ENCODE peak calls at places on chromosomes 4 and X, in nine cellular contexts. F is HCT116, J is stomach, E is adrenal gland, V is H1, B is breast epithelium, P is Peyer's patch, R is endothelial cell of umbilical vein, I is right lobe of liver. H is an unnamed sample.

GRCh38 chr4:79209822-79210635 is 115.8 kb downstream of the NAA11 start:
- DNase-seq in F (no peak), J (no peak), E (no peak), V (no peak), B (no peak), P (peak; percentile 50), R (peak; percentile 74), I (peak; percentile 48), H (no peak)

GRCh38 chrX:123581586-123581985 is 151.3 kb downstream of the THOC2 start:
- DNase-seq in F (no peak), J (no peak), E (no peak), V (no peak), B (no peak), P (no peak), R (no peak), I (no peak), H (no peak)

GRCh38 chr4:53012738-53013137 is 150.6 kb downstream of the RASL11B start:
- DNase-seq in F (no peak), J (no peak), E (no peak), V (no peak), B (no peak), P (no peak), R (peak; percentile 67), I (no peak), H (no peak)

GRCh38 chrX:68571292-68572256 is 72.7 kb downstream of the YIPF6 start:
- DNase-seq in F (peak; percentile 45), J (no peak), E (no peak), V (no peak), B (no peak), P (no peak), R (no peak), I (no peak), H (no peak)

GRCh38 chrX:107968623-107969022 is 13.5 kb downstream of the TEX13B start:
- DNase-seq in F (no peak), J (no peak), E (no peak), V (no peak), B (no peak), P (no peak), R (no peak), I (no peak), H (no peak)

GRCh38 chrX:115233497-115234219 is at the start of gene LRCH2:
- DNase-seq in F (no peak), J (no peak), E (peak; percentile 52), V (peak; percentile 55), B (no peak), P (peak; percentile 25), R (peak; percentile 47), I (no peak), H (no peak)

GRCh38 chr4:87839309-87839946 is 6.7 kb downstream of the MEPE start:
- DNase-seq in F (no peak), J (no peak), E (peak; percentile 71), V (no peak), B (peak; percentile 24), P (no peak), R (peak; percentile 38), I (no peak), H (peak; percentile 45)

GRCh38 chr4:184854673-184855072 is 28.9 kb upstream of the ACSL1 start:
- DNase-seq in F (no peak), J (no peak), E (peak; percentile 61), V (no peak), B (no peak), P (no peak), R (no peak), I (no peak), H (no peak)

GRCh38 chr4:82524570-82525152 is 37.1 kb downstream of the TMEM150C start:
- DNase-seq in F (no peak), J (no peak), E (no peak), V (no peak), B (no peak), P (no peak), R (no peak), I (no peak), H (no peak)

GRCh38 chr4:84995386-84995785 is 28.9 kb upstream of the WDFY3 start:
- DNase-seq in F (no peak), J (no peak), E (no peak), V (no peak), B (no peak), P (no peak), R (no peak), I (no peak), H (no peak)

GRCh38 chrX:118770133-118770760 is 42.8 kb downstream of the IL13RA1 start:
- DNase-seq in F (no peak), J (no peak), E (no peak), V (no peak), B (no peak), P (no peak), R (no peak), I (no peak), H (no peak)

GRCh38 chrX:94576367-94577004 is 902.5 kb downstream of the FAM133A start:
- DNase-seq in F (no peak), J (no peak), E (no peak), V (no peak), B (no peak), P (no peak), R (no peak), I (no peak), H (no peak)

DNA sequence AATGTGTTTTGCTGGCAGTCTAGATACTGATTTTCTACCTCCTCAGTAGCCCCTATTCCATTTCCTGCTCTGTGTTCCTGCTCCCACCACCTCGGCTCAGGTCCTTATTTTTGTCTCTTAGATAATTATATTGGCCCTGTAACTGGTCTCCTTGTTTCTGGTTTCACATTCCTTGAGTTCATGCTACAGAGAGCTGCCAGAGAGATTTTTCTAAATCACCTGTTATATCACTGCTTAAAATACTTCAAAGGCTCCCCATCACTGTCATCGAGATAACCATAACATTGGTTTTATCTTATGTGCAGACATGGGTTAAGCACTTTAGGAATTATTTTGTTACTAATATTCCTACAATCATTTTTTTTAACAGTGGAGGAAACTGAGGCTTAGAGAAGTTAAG is 9.6 kb downstream of the SYNPO2 start:
- DNase-seq in F (no peak), J (no peak), E (no peak), V (no peak), B (no peak), P (no peak), R (no peak), I (no peak), H (no peak)
- H3K27ac ChIP-seq in F (no peak overlapping the region), J (peak overlapping the region; percentile 57), E (no peak overlapping the region), V (no peak overlapping the region), B (peak overlapping the region; percentile 68), P (no peak overlapping the region), R (no peak overlapping the region), I (no peak overlapping the region), H (no peak overlapping the region)

DNA sequence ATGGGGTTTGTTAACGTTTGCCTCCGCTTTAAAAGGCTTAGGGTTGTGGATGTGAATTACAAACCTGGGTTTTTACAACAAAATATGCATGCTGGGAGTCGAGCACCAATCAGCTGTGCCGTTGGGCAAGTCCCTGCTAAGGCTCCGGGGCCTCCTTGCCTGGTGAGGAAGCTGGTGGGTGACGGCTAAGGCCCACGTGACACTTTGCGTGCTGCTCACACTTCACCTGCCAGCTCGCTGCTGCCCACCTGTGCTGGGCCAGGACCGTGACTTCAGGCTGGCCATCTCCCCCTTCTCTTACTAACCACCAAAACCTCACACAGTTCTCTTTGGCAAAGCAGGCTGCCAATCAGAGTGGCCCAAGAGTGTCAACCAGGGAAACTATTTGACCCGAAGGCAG is 178.3 kb downstream of the AFAP1 start:
- DNase-seq in F (no peak), J (no peak), E (no peak), V (no peak), B (no peak), P (no peak), R (no peak), I (no peak), H (no peak)
- H3K4me3 ChIP-seq in F (no peak overlapping the region), J (no peak overlapping the region), E (no peak overlapping the region), V (no peak overlapping the region), B (no peak overlapping the region), P (no peak overlapping the region), R (no peak overlapping the region), I (no peak overlapping the region), H (no peak overlapping the region)

DNA sequence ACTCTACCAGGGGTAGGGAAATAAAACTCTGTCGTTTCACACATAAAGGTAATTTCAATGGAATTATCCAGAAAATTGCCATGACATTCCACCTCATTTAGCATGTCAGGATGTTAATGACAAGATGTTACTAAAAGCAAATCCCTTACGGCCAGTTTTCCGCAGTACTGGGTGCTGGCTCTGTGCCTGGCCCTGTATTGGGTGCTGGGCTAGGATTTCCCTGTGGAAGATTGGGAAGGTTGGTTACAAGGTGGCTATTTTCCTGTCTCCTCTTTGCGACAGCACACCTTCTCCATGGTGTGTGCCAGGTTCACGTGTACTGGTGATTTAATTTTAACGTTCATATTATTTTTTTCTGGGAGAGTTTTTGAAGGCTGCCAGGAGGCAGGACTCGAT is 13.1 kb downstream of the KLKB1 start:
- DNase-seq in F (no peak), J (no peak), E (no peak), V (no peak), B (no peak), P (no peak), R (no peak), I (no peak), H (no peak)
- TF ChIP-seq POLR2A in F (no peak), J (no peak), E (no peak), V (no peak), B (no peak), P (no peak), R (no peak), I (no peak), H (no peak)

DNA sequence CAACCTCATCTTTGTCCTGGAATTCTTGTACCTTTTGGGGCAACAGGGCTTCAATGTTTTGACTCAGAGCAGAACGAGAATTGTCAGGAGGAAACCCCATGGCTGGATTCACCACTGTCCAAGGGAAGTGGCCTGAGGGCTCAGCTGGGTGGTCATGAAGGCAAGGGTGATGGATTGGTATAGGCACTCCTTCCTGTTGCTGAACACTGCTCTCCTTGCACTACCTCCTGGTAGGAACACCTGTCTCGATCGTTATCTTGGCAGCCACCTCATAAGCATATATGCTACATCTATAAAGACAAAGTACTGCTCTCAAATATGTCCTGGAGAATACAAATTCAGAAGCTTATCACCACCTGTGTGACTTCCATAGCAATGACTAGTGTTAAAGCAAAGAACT is 79.8 kb downstream of the CCNG2 start:
- DNase-seq in F (no peak), J (no peak), E (no peak), V (no peak), B (no peak), P (no peak), R (no peak), I (no peak), H (no peak)
- H3K27ac ChIP-seq in F (no peak overlapping the region), J (no peak overlapping the region), E (no peak overlapping the region), V (no peak overlapping the region), B (no peak overlapping the region), P (no peak overlapping the region), R (no peak overlapping the region), I (no peak overlapping the region), H (no peak overlapping the region)

GRCh38 chr4:145936142-145937020 is 2.2 kb downstream of the ZNF827 start:
- DNase-seq in F (no peak), J (peak; percentile 63), E (peak; percentile 82), V (peak; percentile 81), B (peak; percentile 57), P (peak; percentile 77), R (peak; percentile 79), I (peak; percentile 54), H (peak; percentile 77)
- H3K4me3 ChIP-seq in F (peak overlapping the region; percentile 75), J (peak overlapping the region; percentile 69), E (peak overlapping the region; percentile 70), V (peak overlapping the region; percentile 78), B (peak overlapping the region; percentile 80), P (peak overlapping the region; percentile 85), R (peak overlapping the region; percentile 62), I (peak overlapping the region; percentile 59), H (peak overlapping the region; percentile 80)

GRCh38 chrX:154359362-154360154 is 14.9 kb downstream of the FLNA start:
- DNase-seq in F (no peak), J (no peak), E (no peak), V (no peak), B (no peak), P (no peak), R (no peak), I (no peak), H (no peak)
- TF ChIP-seq POLR2A in F (no peak), J (no peak), E (no peak), V (no peak), B (no peak), P (no peak), R (no peak), I (no peak), H (no peak)